ENCODE peak calls at places on chromosomes 7 and 10, in four cellular contexts. E is HEK293T, X is GM12878, T is HepG2. O is an unnamed sample.

GRCh38 chr10:6136215-6137201 is 47.7 kb downstream of the RBM17 start:
- DNase-seq in E (no peak), X (peak; percentile 66), T (no peak), O (no peak)

GRCh38 chr10:88361494-88361893 is 221.6 kb downstream of the RNLS start:
- DNase-seq in X (no peak), T (no peak), E (peak; percentile 33), O (no peak)

GRCh38 chr7:43362652-43363428 is 220.1 kb upstream of the STK17A start:
- DNase-seq in X (no peak), T (no peak), E (no peak), O (no peak)

GRCh38 chr7:121624922-121625321 is 228.8 kb upstream of the FAM3C start:
- DNase-seq in X (no peak), T (no peak), E (peak; percentile 12), O (no peak)

GRCh38 chr10:13877154-13877909 is 290.6 kb downstream of the PRPF18 start:
- DNase-seq in X (no peak), T (peak; percentile 5), E (no peak), O (no peak)

GRCh38 chr7:73428697-73429005 is 4.9 kb upstream of the FZD9 start:
- DNase-seq in E (no peak), T (no peak), X (no peak), O (no peak)

GRCh38 chr7:30859940-30860623 is 51.6 kb upstream of the AQP1 start:
- DNase-seq in X (no peak), E (no peak), T (no peak), O (no peak)

GRCh38 chr7:45985902-45986301 is 64.8 kb upstream of the IGFBP3 start:
- DNase-seq in X (no peak), T (no peak), E (no peak), O (no peak)

GRCh38 chr7:41816111-41816510 is 113.2 kb upstream of the INHBA start:
- DNase-seq in T (no peak), X (peak; percentile 51), E (no peak), O (no peak)

GRCh38 chr10:85741626-85742300 is 624.8 kb downstream of the GRID1 start:
- DNase-seq in T (no peak), E (no peak), X (peak; percentile 8), O (no peak)

GRCh38 chr7:1663857-1664651 is 6.0 kb upstream of the ELFN1 start:
- DNase-seq in X (no peak), E (no peak), T (no peak), O (peak; percentile 6)

GRCh38 chr10:98361131-98361633 is 53.8 kb downstream of the PYROXD2 start:
- DNase-seq in X (peak; percentile 68), T (no peak), E (no peak), O (peak; percentile 68)

GRCh38 chr10:78328592-78329404 is 295.1 kb downstream of the RPS24 start:
- DNase-seq in X (no peak), T (no peak), E (no peak), O (no peak)

GRCh38 chr10:66307826-66308225 is 618.0 kb upstream of the LRRTM3 start:
- DNase-seq in E (no peak), T (no peak), X (no peak), O (no peak)

GRCh38 chr7:94928168-94928707 is 20.8 kb downstream of the PPP1R9A start:
- DNase-seq in E (no peak), T (no peak), X (no peak), O (no peak)

GRCh38 chr10:78025685-78026364 is 3.5 kb downstream of the POLR3A start:
- DNase-seq in X (no peak), E (no peak), T (no peak), O (no peak)

GRCh38 chr7:67723591-67723990 is 727.0 kb downstream of the TYW1 start:
- DNase-seq in T (no peak), E (no peak), X (no peak), O (no peak)

GRCh38 chr10:84493951-84494848 is 165.8 kb downstream of the CCSER2 start:
- DNase-seq in T (no peak), E (no peak), X (no peak), O (no peak)

GRCh38 chr10:99331207-99331803 is 2.1 kb downstream of the CNNM1 start:
- DNase-seq in X (no peak), T (peak; percentile 35), E (no peak), O (no peak)

GRCh38 chr7:151016942-151017341 is 7.4 kb downstream of the ATG9B start:
- DNase-seq in X (no peak), T (no peak), E (no peak), O (no peak)
- TF ChIP-seq TARDBP in X (no peak), T (no peak), E (no peak), O (no peak)

GRCh38 chr10:73888514-73888913 is 14.2 kb upstream of the CAMK2G start:
- DNase-seq in T (no peak), E (no peak), X (no peak), O (no peak)

GRCh38 chr10:73884017-73884416 is 9.7 kb upstream of the CAMK2G start:
- DNase-seq in E (no peak), T (no peak), X (no peak), O (no peak)

GRCh38 chr10:73887038-73888015 is 13.0 kb upstream of the CAMK2G start:
- DNase-seq in T (no peak), E (no peak), X (no peak), O (no peak)

GRCh38 chr10:73886625-73887024 is 12.3 kb upstream of the CAMK2G start:
- DNase-seq in E (no peak), X (no peak), T (no peak), O (no peak)

GRCh38 chr10:73886085-73886529 is 11.8 kb upstream of the CAMK2G start:
- DNase-seq in X (no peak), E (peak; percentile 86), T (peak; percentile 57), O (peak; percentile 89)
- TF ChIP-seq TARDBP in X (peak; percentile 58), E (no peak), T (no peak), O (no peak)

GRCh38 chr7:27944626-27945025 is 204.7 kb downstream of the TAX1BP1 start:
- DNase-seq in X (no peak), E (no peak), T (no peak), O (no peak)

GRCh38 chr7:27945356-27945755 is 205.4 kb downstream of the TAX1BP1 start:
- DNase-seq in T (no peak), E (no peak), X (no peak), O (no peak)

GRCh38 chr7:27948856-27949255 is 208.9 kb downstream of the TAX1BP1 start:
- DNase-seq in X (no peak), T (no peak), E (no peak), O (no peak)

GRCh38 chr7:27947581-27948278 is 207.8 kb downstream of the TAX1BP1 start:
- DNase-seq in X (no peak), E (no peak), T (no peak), O (no peak)

DNA sequence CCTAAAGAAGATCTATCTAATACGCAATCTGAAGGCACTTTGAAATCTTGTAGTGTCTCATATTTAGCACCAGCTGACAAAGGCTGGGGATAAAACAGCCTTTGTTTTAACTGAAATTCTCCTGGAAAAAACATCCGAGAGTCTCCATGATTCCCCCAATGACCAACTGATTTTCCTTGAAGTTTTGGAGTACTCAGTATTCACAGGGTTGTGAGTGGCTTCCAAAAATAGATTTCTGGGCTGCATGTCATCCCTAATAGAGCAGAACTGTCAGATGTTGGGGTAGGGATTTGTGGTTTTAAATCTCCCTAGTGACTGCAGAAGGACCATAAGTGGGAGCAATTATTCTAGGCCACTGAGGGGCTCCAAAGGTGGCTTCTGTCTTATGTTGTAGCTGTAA is 206.4 kb downstream of the TAX1BP1 start:
- DNase-seq in X (no peak), E (no peak), T (no peak), O (no peak)
- TF ChIP-seq TARDBP in X (no peak), E (no peak), T (no peak), O (no peak)

DNA sequence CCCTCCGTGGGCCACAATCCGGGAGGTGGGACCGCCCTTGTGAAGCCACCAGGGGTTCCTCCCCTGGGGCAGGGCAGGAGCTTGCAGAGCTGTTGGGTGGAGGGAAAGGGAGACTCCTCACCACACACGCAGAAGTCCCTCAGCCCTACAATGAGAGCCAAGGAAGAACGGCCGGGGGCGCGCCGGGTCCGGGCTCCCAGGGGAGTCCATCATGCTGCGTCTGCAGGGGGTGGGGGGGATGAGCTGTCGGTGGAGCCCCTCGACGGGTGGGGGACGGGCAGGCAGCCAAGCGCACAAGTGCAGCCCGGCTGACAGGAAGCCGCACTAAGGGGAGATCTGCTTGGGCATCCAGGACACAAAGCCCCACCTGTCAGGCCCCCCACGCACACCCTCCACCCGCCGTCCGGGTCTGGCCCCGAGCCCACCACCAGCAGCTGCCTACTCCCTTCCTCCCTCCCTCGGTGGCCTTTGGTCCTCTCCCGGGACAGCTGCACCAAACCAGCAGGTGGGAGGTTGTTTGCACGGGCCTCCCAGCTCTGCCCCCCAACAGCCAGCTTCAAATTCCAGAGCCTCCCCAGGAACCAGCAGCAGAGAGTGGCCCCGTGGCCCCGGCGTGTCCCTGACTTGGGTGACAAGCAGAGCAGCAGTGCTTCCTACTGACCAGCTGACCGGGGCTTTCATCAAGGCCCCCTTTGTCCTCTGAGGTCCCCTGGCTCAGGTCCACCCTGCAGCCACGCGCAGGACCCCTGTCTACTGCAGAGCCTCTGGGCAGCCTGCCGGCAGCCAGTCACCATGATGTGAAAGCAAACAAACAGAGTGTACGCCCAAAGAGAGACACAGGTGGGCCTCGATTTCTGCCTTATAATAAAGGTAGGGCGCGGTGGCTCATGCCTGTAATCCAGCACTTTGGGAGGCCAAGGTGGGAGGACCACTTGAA is 50.3 kb downstream of the HIP1 start:
- DNase-seq in X (no peak), T (peak; percentile 87), E (no peak), O (no peak)
- TF ChIP-seq TARDBP in X (no peak), T (peak; percentile 61), E (no peak), O (no peak)

DNA sequence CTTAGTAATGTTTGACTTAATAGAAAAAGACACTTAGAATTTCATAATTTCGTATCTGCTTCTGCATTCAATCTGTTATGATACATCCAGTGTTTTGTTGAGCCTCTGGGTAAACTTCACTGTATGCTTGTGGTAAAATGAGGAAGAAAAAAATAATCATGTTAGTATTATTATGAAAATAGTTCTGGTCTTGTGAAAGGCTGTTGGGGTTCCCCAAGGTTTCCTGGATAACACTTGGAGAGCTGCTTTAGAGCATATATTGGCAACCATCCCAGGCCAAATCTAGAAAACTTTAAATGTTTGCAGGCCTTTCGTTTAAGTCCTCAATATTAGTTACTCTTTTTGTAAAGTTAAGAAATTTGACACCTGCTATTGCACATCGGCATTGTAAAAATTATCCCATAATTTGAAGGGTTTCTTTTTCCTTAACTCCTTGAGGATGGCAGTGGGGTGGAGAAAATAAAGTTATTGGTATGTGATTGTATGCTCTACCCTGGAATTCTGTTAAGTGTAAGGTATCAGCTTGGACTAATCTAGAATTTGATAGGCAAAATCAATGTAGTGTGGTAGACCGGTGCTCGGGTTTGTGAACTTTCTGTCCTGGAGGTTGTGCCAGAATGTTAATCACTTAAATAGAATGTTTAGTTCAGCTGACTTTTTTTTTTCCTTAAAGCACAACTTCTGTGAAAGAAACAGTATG is 54.5 kb downstream of the WAC start:
- DNase-seq in E (no peak), X (no peak), T (no peak), O (no peak)
- TF ChIP-seq TARDBP in E (no peak), X (no peak), T (no peak), O (no peak)

DNA sequence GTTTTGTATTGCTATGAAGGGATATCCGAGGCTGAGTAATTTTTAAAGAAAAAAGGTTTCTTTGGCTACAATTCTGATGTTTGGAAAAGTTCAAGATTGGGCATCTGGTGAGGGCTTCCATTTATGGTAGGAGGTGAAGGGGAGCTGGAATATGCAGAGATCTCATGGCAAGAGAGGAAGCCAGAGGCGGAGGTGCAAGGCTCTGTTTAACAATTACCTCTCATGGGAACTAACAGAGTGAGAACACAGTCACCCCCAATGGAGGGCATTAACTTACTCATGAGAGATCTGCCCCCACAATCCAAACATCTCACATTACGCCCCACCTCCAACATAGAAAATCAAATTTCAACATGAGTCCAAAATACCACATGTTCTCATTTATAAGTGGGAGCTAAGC is 62.0 kb downstream of the AKR1D1 start:
- DNase-seq in X (no peak), E (no peak), T (no peak), O (no peak)
- TF ChIP-seq TARDBP in X (no peak), E (no peak), T (no peak), O (no peak)

O was measured in K562.